ENCODE peak calls at places on chromosomes 1 and 21, in nine cellular contexts. E is CD8-positive, alpha-beta memory T cell; Z is GM12878; I is CD8-positive, alpha-beta T cell; K is left ventricle myocardium inferior; P is HL-60; J is transverse colon; A is CD4-positive, CD25-positive, alpha-beta regulatory T cell; L is RWPE1. V is an unnamed sample.

GRCh38 chr1:25871086-25871703 is 4.3 kb downstream of the PAQR7 start:
- DNase-seq in E (no peak), Z (no peak), I (no peak), K (no peak), P (no peak), J (peak; percentile 30), A (no peak), L (peak; percentile 71), V (no peak)

GRCh38 chr1:170805957-170806662 is 129.2 kb upstream of the MROH9 start:
- DNase-seq in E (no peak), Z (no peak), I (no peak), K (no peak), P (no peak), J (no peak), A (no peak), L (no peak), V (no peak)

GRCh38 chr21:37118187-37118826 is 45.3 kb downstream of the TTC3 start:
- DNase-seq in E (no peak), Z (no peak), I (no peak), K (no peak), P (no peak), J (no peak), A (no peak), L (peak; percentile 20), V (no peak)

GRCh38 chr1:205375816-205376545 is 19.3 kb upstream of the KLHDC8A start:
- DNase-seq in E (no peak), Z (no peak), I (no peak), K (no peak), P (no peak), J (peak; percentile 34), A (no peak), L (peak; percentile 81), V (no peak)

GRCh38 chr1:99672500-99673213 is 26.7 kb downstream of the PALMD start:
- DNase-seq in E (no peak), Z (no peak), I (no peak), K (peak; percentile 53), P (no peak), J (no peak), A (no peak), L (no peak), V (no peak)

GRCh38 chr1:221741364-221741970 is 422 bp downstream of the DUSP10 start:
- DNase-seq in E (peak; percentile 22), Z (no peak), I (peak; percentile 30), K (no peak), P (peak; percentile 51), J (peak; percentile 23), A (no peak), L (peak; percentile 48), V (peak; percentile 48)

GRCh38 chr1:57124768-57125446 is 159.1 kb upstream of the C8B start:
- DNase-seq in E (no peak), Z (no peak), I (no peak), K (no peak), P (no peak), J (no peak), A (peak; percentile 7), L (peak; percentile 8), V (no peak)

GRCh38 chr1:55172272-55172671 is 42.9 kb downstream of the USP24 start:
- DNase-seq in E (no peak), Z (no peak), I (no peak), K (no peak), P (no peak), J (no peak), A (no peak), L (no peak), V (no peak)

DNA sequence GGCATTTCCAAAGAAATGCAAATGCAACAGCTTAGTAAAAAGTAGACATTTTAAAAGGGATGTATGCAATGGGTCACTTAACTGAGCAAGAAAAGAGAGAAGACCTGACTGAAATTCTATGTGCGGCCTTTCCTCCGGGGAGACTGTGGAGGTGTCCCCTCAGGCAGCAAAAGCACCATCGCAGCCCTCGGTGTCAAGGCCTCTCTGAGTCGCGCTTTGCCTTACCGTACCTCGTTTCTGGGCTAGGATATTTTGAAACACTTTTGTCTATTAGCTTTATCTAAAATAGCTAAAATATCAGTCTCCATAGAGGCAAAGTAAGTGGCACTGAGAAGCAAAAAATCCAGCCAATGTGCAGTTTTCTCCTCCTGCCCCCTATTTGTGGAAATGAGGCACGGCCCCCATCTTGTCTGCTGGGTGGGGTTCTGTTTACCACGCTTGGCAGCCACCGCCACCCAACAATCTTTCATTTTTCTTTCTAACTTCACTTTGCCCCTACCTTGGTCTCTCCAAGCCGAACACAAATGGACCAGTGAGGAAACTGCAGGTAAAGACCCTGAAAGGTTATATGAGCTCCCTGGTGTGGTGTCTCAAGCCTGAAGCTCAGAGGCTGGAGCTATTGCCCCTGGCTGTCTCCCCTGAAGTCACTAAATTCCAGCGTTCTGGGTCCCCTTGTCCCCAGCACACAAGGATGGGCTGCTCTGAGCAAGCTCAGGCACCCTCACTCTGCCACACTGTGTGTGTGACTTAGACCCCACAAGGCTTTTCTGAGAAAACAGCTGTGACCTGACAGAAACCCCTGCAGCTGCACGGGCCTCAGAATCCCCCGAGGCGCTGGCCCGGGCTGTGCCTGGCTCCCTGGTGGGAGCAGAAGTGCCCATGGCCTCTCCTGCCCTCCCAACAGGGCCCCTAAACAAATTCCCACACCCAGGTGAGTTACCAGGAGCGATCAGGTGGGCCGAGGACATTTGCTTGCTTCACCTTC is 1.6 kb downstream of the CD247 start:
- DNase-seq in E (peak; percentile 24), Z (no peak), I (peak; percentile 72), K (no peak), P (no peak), J (no peak), A (peak; percentile 77), L (no peak), V (no peak)
- H3K27ac ChIP-seq in E (peak overlapping the region; percentile 97), Z (no peak overlapping the region), I (peak overlapping the region; percentile 94), K (no peak overlapping the region), P (no peak overlapping the region), J (peak overlapping the region; percentile 47), A (peak overlapping the region; percentile 93), L (no peak overlapping the region), V (no peak overlapping the region)

GRCh38 chr21:33825898-33826297 is 89.7 kb downstream of the ATP5PO start:
- DNase-seq in E (no peak), Z (no peak), I (no peak), K (no peak), P (no peak), J (no peak), A (no peak), L (no peak), V (no peak)
- H3K27ac ChIP-seq in E (no peak overlapping the region), Z (no peak overlapping the region), I (no peak overlapping the region), K (peak overlapping the region; percentile 25), P (no peak overlapping the region), J (peak overlapping the region; percentile 56), A (no peak overlapping the region), L (no peak overlapping the region), V (no peak overlapping the region)

GRCh38 chr1:2198571-2198970 is 4.0 kb upstream of the FAAP20 start:
- DNase-seq in E (no peak), Z (no peak), I (no peak), K (no peak), P (no peak), J (peak; percentile 67), A (no peak), L (no peak), V (no peak)
- H3K27ac ChIP-seq in E (peak overlapping the region; percentile 73), Z (no peak overlapping the region), I (peak overlapping the region; percentile 56), K (peak overlapping the region; percentile 81), P (no peak overlapping the region), J (peak overlapping the region; percentile 82), A (peak overlapping the region; percentile 78), L (peak overlapping the region; percentile 97), V (peak overlapping the region; percentile 82)

GRCh38 chr1:231211005-231211857 is 29.8 kb upstream of the GNPAT start:
- DNase-seq in E (peak; percentile 79), Z (peak; percentile 86), I (peak; percentile 87), K (peak; percentile 75), P (peak; percentile 29), J (peak; percentile 94), A (peak; percentile 92), L (peak; percentile 82), V (peak; percentile 86)
- H3K27ac ChIP-seq in E (no peak overlapping the region), Z (peak overlapping the region; percentile 12), I (no peak overlapping the region), K (no peak overlapping the region), P (no peak overlapping the region), J (peak overlapping the region; percentile 61), A (no peak overlapping the region), L (no peak overlapping the region), V (no peak overlapping the region)

DNA sequence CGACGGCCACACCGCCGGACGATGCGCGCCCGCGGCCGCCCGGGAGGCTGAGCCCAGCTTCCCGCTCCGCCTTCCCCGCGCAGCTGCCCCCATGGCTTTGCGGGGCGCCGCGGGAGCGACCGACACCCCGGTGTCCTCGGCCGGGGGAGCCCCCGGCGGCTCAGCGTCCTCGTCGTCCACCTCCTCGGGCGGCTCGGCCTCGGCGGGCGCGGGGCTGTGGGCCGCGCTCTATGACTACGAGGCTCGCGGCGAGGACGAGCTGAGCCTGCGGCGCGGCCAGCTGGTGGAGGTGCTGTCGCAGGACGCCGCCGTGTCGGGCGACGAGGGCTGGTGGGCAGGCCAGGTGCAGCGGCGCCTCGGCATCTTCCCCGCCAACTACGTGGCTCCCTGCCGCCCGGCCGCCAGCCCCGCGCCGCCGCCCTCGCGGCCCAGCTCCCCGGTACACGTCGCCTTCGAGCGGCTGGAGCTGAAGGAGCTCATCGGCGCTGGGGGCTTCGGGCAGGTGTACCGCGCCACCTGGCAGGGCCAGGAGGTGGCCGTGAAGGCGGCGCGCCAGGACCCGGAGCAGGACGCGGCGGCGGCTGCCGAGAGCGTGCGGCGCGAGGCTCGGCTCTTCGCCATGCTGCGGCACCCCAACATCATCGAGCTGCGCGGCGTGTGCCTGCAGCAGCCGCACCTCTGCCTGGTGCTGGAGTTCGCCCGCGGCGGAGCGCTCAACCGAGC is 575 bp downstream of the MAP3K21 start:
- DNase-seq in E (peak; percentile 11), Z (no peak), I (peak; percentile 22), K (no peak), P (no peak), J (peak; percentile 32), A (peak; percentile 39), L (peak; percentile 17), V (no peak)
- H3K27ac ChIP-seq in E (no peak overlapping the region), Z (no peak overlapping the region), I (no peak overlapping the region), K (no peak overlapping the region), P (peak overlapping the region; percentile 54), J (peak overlapping the region; percentile 81), A (no peak overlapping the region), L (peak overlapping the region; percentile 72), V (peak overlapping the region; percentile 90)

GRCh38 chr1:186502087-186502486 is 41.2 kb upstream of the PDC start:
- DNase-seq in E (no peak), Z (no peak), I (no peak), K (no peak), P (no peak), J (no peak), A (no peak), L (no peak), V (no peak)
- H3K27ac ChIP-seq in E (no peak overlapping the region), Z (no peak overlapping the region), I (no peak overlapping the region), K (no peak overlapping the region), P (no peak overlapping the region), J (no peak overlapping the region), A (no peak overlapping the region), L (no peak overlapping the region), V (no peak overlapping the region)

GRCh38 chr1:27868556-27868931 is 3.8 kb upstream of the THEMIS2 start:
- DNase-seq in E (no peak), Z (no peak), I (no peak), K (no peak), P (no peak), J (no peak), A (no peak), L (no peak), V (no peak)
- H3K27ac ChIP-seq in E (peak overlapping the region; percentile 70), Z (peak overlapping the region; percentile 80), I (peak overlapping the region; percentile 36), K (peak overlapping the region; percentile 36), P (peak overlapping the region; percentile 51), J (peak overlapping the region; percentile 51), A (peak overlapping the region; percentile 74), L (peak overlapping the region; percentile 6), V (no peak overlapping the region)

V was measured in lung.